ENCODE peak calls at places on chromosomes 2 and 18, in seven cellular contexts. R is astrocyte of the cerebellum; N is iris pigment epithelial cell; A is CD8-positive, alpha-beta T cell; M is AG08396; U is HS-27A; D is GM13977. I is an unnamed sample.

GRCh38 chr18:78927156-78927555 is 52.5 kb upstream of the SALL3 start:
- DNase-seq in R (no peak), N (no peak), A (no peak), M (no peak), U (no peak), D (no peak), I (no peak)

GRCh38 chr2:55180374-55180773 is 51.7 kb downstream of the CLHC1 start:
- DNase-seq in R (no peak), N (no peak), A (no peak), M (no peak), U (no peak), D (no peak), I (no peak)

GRCh38 chr2:3487028-3487425 is 32.3 kb downstream of the ADI1 start:
- DNase-seq in R (no peak), N (no peak), A (no peak), M (no peak), U (no peak), D (no peak), I (no peak)

GRCh38 chr2:172100080-172101007 is 2.4 kb downstream of the DLX2 start:
- DNase-seq in R (no peak), N (no peak), A (no peak), M (peak), U (no peak), D (peak), I (no peak)

GRCh38 chr18:22189431-22189830 is 20.0 kb downstream of the GATA6 start:
- DNase-seq in R (no peak), N (peak), A (no peak), M (no peak), U (no peak), D (no peak), I (no peak)

GRCh38 chr2:28296904-28297303 is 95.8 kb upstream of the FOSL2 start:
- DNase-seq in R (no peak), N (peak), A (no peak), M (no peak), U (no peak), D (no peak), I (no peak)

GRCh38 chr2:181456660-181457120 is 496 bp upstream of the ITGA4 start:
- DNase-seq in R (no peak), N (peak), A (peak), M (peak), U (no peak), D (peak), I (no peak)

GRCh38 chr2:237324446-237325236 is 89.3 kb downstream of the COL6A3 start:
- DNase-seq in R (no peak), N (peak), A (no peak), M (no peak), U (no peak), D (no peak), I (peak)

GRCh38 chr2:237254911-237255578 is 158.9 kb downstream of the COL6A3 start:
- DNase-seq in R (peak), N (peak), A (no peak), M (peak), U (no peak), D (no peak), I (no peak)

GRCh38 chr18:51897884-51898283 is 442.1 kb upstream of the DCC start:
- DNase-seq in R (no peak), N (no peak), A (no peak), M (no peak), U (no peak), D (no peak), I (no peak)

GRCh38 chr2:9565436-9566153 is 10.0 kb upstream of the ADAM17 start:
- DNase-seq in R (peak), N (peak), A (no peak), M (peak), U (peak), D (no peak), I (no peak)

GRCh38 chr2:237201461-237202287 is 116.0 kb downstream of the COPS8 start:
- DNase-seq in R (peak), N (peak), A (no peak), M (peak), U (peak), D (peak), I (no peak)

GRCh38 chr2:200077838-200078237 is 122.5 kb downstream of the MAIP1 start:
- DNase-seq in R (no peak), N (peak), A (no peak), M (no peak), U (no peak), D (no peak), I (no peak)

GRCh38 chr18:74800098-74800497 is 202.4 kb downstream of the ZNF407 start:
- DNase-seq in R (no peak), N (no peak), A (no peak), M (no peak), U (no peak), D (no peak), I (no peak)

GRCh38 chr2:12287220-12287751 is 429.4 kb upstream of the TRIB2 start:
- DNase-seq in R (no peak), N (peak), A (no peak), M (no peak), U (no peak), D (no peak), I (no peak)

GRCh38 chr2:222613715-222614331 is 42.1 kb downstream of the FARSB start:
- DNase-seq in R (peak), N (peak), A (no peak), M (peak), U (no peak), D (peak), I (peak)

GRCh38 chr2:201860541-201861154 is 54.3 kb downstream of the CDK15 start:
- DNase-seq in R (peak), N (peak), A (peak), M (peak), U (no peak), D (peak), I (peak)

GRCh38 chr2:25714740-25715139 is 41.4 kb upstream of the DTNB start:
- DNase-seq in R (no peak), N (peak), A (no peak), M (no peak), U (no peak), D (no peak), I (no peak)

GRCh38 chr18:9557250-9557943 is 57.0 kb downstream of the PPP4R1 start:
- DNase-seq in R (no peak), N (peak), A (no peak), M (no peak), U (no peak), D (no peak), I (no peak)

GRCh38 chr2:95086017-95086416 is 35.6 kb downstream of the MRPS5 start:
- DNase-seq in R (no peak), N (no peak), A (no peak), M (no peak), U (no peak), D (no peak), I (no peak)